ENCODE peak calls at places on chromosomes 16 and 17, in ten cellular contexts. L is GM12878; V is GM23338; G is left ventricle myocardium inferior; S is Karpas-422; N is uterus; O is GM23248; Q is pancreas; A is naive thymus-derived CD4-positive, alpha-beta T cell; H is ovary. D is an unnamed sample.
A peak's percentile ranks its signal among the peaks of the same experiment; 100 is the strongest.

GRCh38 chr16:65757064-65757463 is 609.4 kb upstream of the CDH5 start:
- DNase-seq in S (no peak), H (no peak), O (no peak), Q (no peak), G (no peak), A (no peak), L (no peak), V (no peak), N (peak; percentile 31), D (no peak)

GRCh38 chr17:48228720-48229119 is 121.2 kb downstream of the SNX11 start:
- DNase-seq in V (peak; percentile 79), L (no peak), O (no peak), S (peak; percentile 48), G (no peak), A (no peak), H (no peak), Q (no peak), N (no peak), D (no peak)

GRCh38 chr16:65377131-65377649 is 255.3 kb upstream of the CDH11 start:
- DNase-seq in L (no peak), Q (no peak), S (no peak), A (no peak), H (no peak), G (no peak), O (peak; percentile 46), N (no peak), V (no peak), D (no peak)

GRCh38 chr17:5785867-5786509 is 201.7 kb upstream of the NLRP1 start:
- DNase-seq in V (no peak), L (peak; percentile 59), H (no peak), A (no peak), O (peak; percentile 72), G (no peak), N (no peak), Q (no peak), S (peak; percentile 64), D (no peak)

GRCh38 chr17:2883544-2884203 is 87.4 kb downstream of the RAP1GAP2 start:
- DNase-seq in A (no peak), H (no peak), S (no peak), G (peak; percentile 38), Q (peak; percentile 79), O (peak; percentile 80), V (no peak), L (no peak), N (no peak), D (peak; percentile 44)

GRCh38 chr17:1560582-1561170 is 1.9 kb downstream of the PITPNA start:
- DNase-seq in V (no peak), Q (no peak), N (no peak), A (no peak), H (no peak), O (no peak), S (no peak), L (no peak), G (no peak), D (no peak)

GRCh38 chr17:43619696-43620095 is 42.0 kb downstream of the MEOX1 start:
- DNase-seq in H (no peak), G (no peak), V (no peak), O (no peak), A (no peak), L (no peak), Q (no peak), S (no peak), N (no peak), D (no peak)

GRCh38 chr16:49021136-49021535 is 260.5 kb downstream of the CBLN1 start:
- DNase-seq in O (peak; percentile 14), V (peak; percentile 35), H (no peak), N (peak; percentile 47), L (no peak), S (no peak), G (no peak), Q (no peak), A (no peak), D (no peak)

GRCh38 chr17:42097691-42098661 is at the start of gene ZNF385C:
- DNase-seq in G (no peak), V (peak; percentile 62), S (no peak), A (peak; percentile 26), Q (peak; percentile 54), L (no peak), N (no peak), H (peak; percentile 43), O (no peak), D (no peak)

GRCh38 chr16:65000654-65001053 is 121.2 kb downstream of the CDH11 start:
- DNase-seq in S (no peak), V (no peak), A (no peak), L (no peak), H (no peak), Q (no peak), G (no peak), N (no peak), O (no peak), D (no peak)

GRCh38 chr17:64978138-64978537 is 58.9 kb upstream of the LRRC37A3 start:
- DNase-seq in S (no peak), L (no peak), N (no peak), V (no peak), O (no peak), A (no peak), H (no peak), Q (no peak), G (no peak), D (no peak)

GRCh38 chr17:33183487-33184026 is 109.5 kb downstream of the ASIC2 start:
- DNase-seq in G (no peak), H (no peak), A (no peak), Q (no peak), V (no peak), N (no peak), S (no peak), O (peak; percentile 7), L (no peak), D (no peak)

GRCh38 chr17:82881900-82882714 is 42.3 kb upstream of the ZNF750 start:
- DNase-seq in A (no peak), H (no peak), S (no peak), Q (peak; percentile 66), O (no peak), L (no peak), G (peak; percentile 57), N (no peak), V (no peak), D (peak; percentile 58)

GRCh38 chr17:73727941-73728340 is 83.7 kb upstream of the SDK2 start:
- DNase-seq in G (no peak), Q (no peak), L (no peak), V (no peak), S (no peak), O (no peak), N (no peak), A (no peak), H (no peak), D (no peak)

GRCh38 chr17:80476877-80477646 is 655 bp upstream of the NPTX1 start:
- DNase-seq in Q (no peak), A (no peak), G (no peak), V (no peak), N (no peak), L (no peak), S (no peak), O (peak; percentile 33), H (no peak), D (no peak)
- H3K4me3 ChIP-seq in Q (peak overlapping the region; percentile 40), A (peak overlapping the region; percentile 33), G (peak overlapping the region; percentile 60), V (peak overlapping the region; percentile 60), N (peak overlapping the region; percentile 21), L (no peak overlapping the region), S (no peak overlapping the region), O (peak overlapping the region; percentile 9), H (peak overlapping the region; percentile 26), D (peak overlapping the region; percentile 15)

GRCh38 chr17:63832455-63832854 is 5.0 kb upstream of the FTSJ3 start:
- DNase-seq in H (no peak), A (no peak), L (no peak), N (no peak), Q (no peak), S (peak; percentile 67), O (no peak), V (peak; percentile 30), G (no peak), D (no peak)
- H3K36me3 ChIP-seq in H (no peaks in the 10 kb centered on the region), A (peaks cover 17% of the 10 kb centered on the region), L (peaks cover 48% of the 10 kb centered on the region), N (no peaks in the 10 kb centered on the region), Q (peaks cover 55% of the 10 kb centered on the region), S (peaks cover 31% of the 10 kb centered on the region), O (peaks cover 38% of the 10 kb centered on the region), V (peaks cover 41% of the 10 kb centered on the region), G (peaks cover 85% of the 10 kb centered on the region), D (peaks cover 87% of the 10 kb centered on the region)

DNA sequence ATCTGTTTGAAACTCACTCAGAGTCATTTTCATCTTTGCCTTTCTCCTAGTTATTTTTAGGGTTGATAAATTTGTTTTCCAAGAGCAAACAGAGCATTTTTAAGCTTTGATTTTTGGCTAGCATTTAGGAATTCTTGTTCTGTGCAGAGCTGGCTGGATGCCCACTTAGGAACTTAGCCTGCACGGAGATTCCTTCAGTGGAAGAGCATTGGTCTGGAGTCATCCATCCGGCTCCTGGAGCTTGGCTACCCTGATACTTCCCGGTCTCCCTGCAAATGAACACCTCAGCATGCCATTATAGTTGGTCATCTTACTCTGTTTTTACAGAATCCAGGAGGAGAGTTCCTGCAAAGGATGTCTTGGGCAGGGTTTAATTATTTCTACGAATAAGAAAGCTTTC is 57.1 kb downstream of the SPECC1 start:
- DNase-seq in S (no peak), G (peak; percentile 49), V (no peak), H (peak; percentile 85), A (no peak), O (peak; percentile 86), L (no peak), Q (peak; percentile 44), N (peak; percentile 84), D (peak; percentile 61)
- H3K27ac ChIP-seq in S (no peak overlapping the region), G (peak overlapping the region; percentile 81), V (no peak overlapping the region), H (peak overlapping the region; percentile 62), A (no peak overlapping the region), O (no peak overlapping the region), L (no peak overlapping the region), Q (no peak overlapping the region), N (peak overlapping the region; percentile 87), D (no peak overlapping the region)

GRCh38 chr16:1958715-1959268 is 546 bp upstream of the NDUFB10 start:
- DNase-seq in V (no peak), S (no peak), G (no peak), H (peak; percentile 70), Q (peak; percentile 78), O (no peak), N (peak; percentile 46), A (no peak), L (no peak), D (no peak)
- H3K4me3 ChIP-seq in V (peak overlapping the region; percentile 89), S (no peak overlapping the region), G (peak overlapping the region; percentile 97), H (no peak overlapping the region), Q (peak overlapping the region; percentile 72), O (peak overlapping the region; percentile 85), N (peak overlapping the region; percentile 63), A (peak overlapping the region; percentile 86), L (no peak overlapping the region), D (peak overlapping the region; percentile 94)

GRCh38 chr16:19578378-19578851 is 22.9 kb downstream of the VPS35L start:
- DNase-seq in Q (no peak), S (no peak), L (no peak), G (no peak), V (no peak), H (no peak), A (no peak), O (peak; percentile 22), N (no peak), D (no peak)
- H3K36me3 ChIP-seq in Q (peaks cover 14% of the 10 kb centered on the region), S (peaks cover 21% of the 10 kb centered on the region), L (peaks cover 10% of the 10 kb centered on the region), G (peaks cover 83% of the 10 kb centered on the region), V (peaks cover 54% of the 10 kb centered on the region), H (no peaks in the 10 kb centered on the region), A (peaks cover 13% of the 10 kb centered on the region), O (peaks cover 22% of the 10 kb centered on the region), N (no peaks in the 10 kb centered on the region), D (peaks cover 40% of the 10 kb centered on the region)

D was measured in heart right ventricle.